ENCODE peak calls at places on chromosomes 16 and 17, in five cellular contexts. R is ovary, Q is OCI-LY7, F is DND-41, V is brain microvascular endothelial cell. W is an unnamed sample.

GRCh38 chr16:66604376-66605176 is at the start of gene CMTM3:
- DNase-seq in R (peak; percentile 66), V (peak; percentile 49), F (peak; percentile 84), Q (peak; percentile 81), W (no peak)

GRCh38 chr16:12250578-12250977 is 274.0 kb downstream of the SNX29 start:
- DNase-seq in F (no peak), V (no peak), Q (peak; percentile 63), R (no peak), W (no peak)

GRCh38 chr17:68089881-68090280 is 54.3 kb downstream of the KPNA2 start:
- DNase-seq in V (peak; percentile 58), F (peak; percentile 12), R (no peak), Q (no peak), W (peak; percentile 27)

GRCh38 chr16:49920397-49920796 is 64.5 kb upstream of the ZNF423 start:
- DNase-seq in V (no peak), F (no peak), Q (no peak), R (no peak), W (no peak)

GRCh38 chr17:9470171-9470570 is 105.4 kb downstream of the STX8 start:
- DNase-seq in R (no peak), F (peak; percentile 55), Q (no peak), V (no peak), W (peak; percentile 10)

GRCh38 chr16:11391576-11391975 is 46.3 kb downstream of the RMI2 start:
- DNase-seq in V (no peak), R (no peak), F (no peak), Q (no peak), W (no peak)

GRCh38 chr17:82898976-82899514 is 59.2 kb upstream of the ZNF750 start:
- DNase-seq in F (no peak), Q (no peak), R (no peak), V (no peak), W (no peak)

GRCh38 chr17:44095647-44096496 is 25.3 kb downstream of the G6PC3 start:
- DNase-seq in V (peak; percentile 95), R (peak; percentile 74), Q (no peak), F (peak; percentile 85), W (no peak)

GRCh38 chr17:48113201-48113676 is 5.7 kb downstream of the SNX11 start:
- DNase-seq in F (peak; percentile 39), V (no peak), Q (no peak), R (no peak), W (peak; percentile 66)

GRCh38 chr16:85856585-85856984 is 42.4 kb upstream of the IRF8 start:
- DNase-seq in V (no peak), Q (no peak), F (no peak), R (no peak), W (no peak)

GRCh38 chr16:88905563-88905962 is 39.1 kb upstream of the PABPN1L start:
- DNase-seq in Q (peak; percentile 60), V (no peak), R (no peak), F (peak; percentile 19), W (no peak)

GRCh38 chr17:74332763-74333220 is 6.8 kb downstream of the KIF19 start:
- DNase-seq in V (no peak), Q (peak; percentile 44), F (no peak), R (no peak), W (no peak)

GRCh38 chr16:16120044-16120381 is 103.3 kb downstream of the ABCC6 start:
- DNase-seq in F (no peak), Q (no peak), R (no peak), V (no peak), W (no peak)

GRCh38 chr16:16042076-16042475 is 92.7 kb downstream of the ABCC1 start:
- DNase-seq in Q (no peak), F (no peak), V (peak; percentile 55), R (no peak), W (no peak)

GRCh38 chr16:8859913-8860881 is 8.6 kb downstream of the CARHSP1 start:
- DNase-seq in R (peak; percentile 73), Q (no peak), F (no peak), V (peak; percentile 40), W (no peak)

GRCh38 chr17:66948061-66948750 is 16.3 kb upstream of the CACNG4 start:
- DNase-seq in R (no peak), V (no peak), Q (no peak), F (no peak), W (no peak)

GRCh38 chr17:58402047-58402446 is 15.3 kb downstream of the RNF43 start:
- DNase-seq in V (peak; percentile 59), F (peak; percentile 38), R (no peak), Q (no peak), W (no peak)

GRCh38 chr17:71978435-71978834 is 142.4 kb upstream of the SOX9 start:
- DNase-seq in F (no peak), Q (no peak), R (no peak), V (no peak), W (no peak)

DNA sequence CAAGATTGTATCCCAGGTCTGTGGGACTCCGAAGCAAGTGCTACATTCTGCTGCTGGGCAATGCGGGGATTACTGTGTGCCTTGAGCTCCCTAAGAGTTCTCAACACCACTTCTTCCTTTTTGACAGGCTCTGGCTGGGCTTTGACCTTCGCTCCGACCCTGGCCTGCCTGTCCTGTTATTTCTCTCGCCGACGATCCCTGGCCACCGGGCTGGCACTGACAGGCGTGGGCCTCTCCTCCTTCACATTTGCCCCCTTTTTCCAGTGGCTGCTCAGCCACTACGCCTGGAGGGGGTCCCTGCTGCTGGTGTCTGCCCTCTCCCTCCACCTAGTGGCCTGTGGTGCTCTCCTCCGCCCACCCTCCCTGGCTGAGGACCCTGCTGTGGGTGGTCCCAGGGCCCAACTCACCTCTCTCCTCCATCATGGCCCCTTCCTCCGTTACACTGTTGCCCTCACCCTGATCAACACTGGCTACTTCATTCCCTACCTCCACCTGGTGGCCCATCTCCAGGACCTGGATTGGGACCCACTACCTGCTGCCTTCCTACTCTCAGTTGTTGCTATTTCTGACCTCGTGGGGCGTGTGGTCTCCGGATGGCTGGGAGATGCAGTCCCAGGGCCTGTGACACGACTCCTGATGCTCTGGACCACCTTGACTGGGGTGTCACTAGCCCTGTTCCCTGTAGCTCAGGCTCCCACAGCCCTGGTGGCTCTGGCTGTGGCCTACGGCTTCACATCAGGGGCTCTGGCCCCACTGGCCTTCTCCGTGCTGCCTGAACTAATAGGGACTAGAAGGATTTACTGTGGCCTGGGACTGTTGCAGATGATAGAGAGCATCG is 2.4 kb downstream of the SLC16A13 start:
- DNase-seq in V (no peak), F (no peak), R (no peak), Q (no peak), W (no peak)
- TF ChIP-seq CTCF in V (no peak), F (peak; percentile 25), R (no peak), Q (peak; percentile 26), W (no peak)

GRCh38 chr17:30969989-30970680 is 704 bp upstream of the RNF135 start:
- DNase-seq in V (no peak), Q (no peak), R (no peak), F (peak; percentile 37), W (no peak)
- H3K4me3 ChIP-seq in V (peak overlapping the region; percentile 67), Q (peak overlapping the region; percentile 37), R (peak overlapping the region; percentile 60), F (peak overlapping the region; percentile 63), W (peak overlapping the region; percentile 73)

DNA sequence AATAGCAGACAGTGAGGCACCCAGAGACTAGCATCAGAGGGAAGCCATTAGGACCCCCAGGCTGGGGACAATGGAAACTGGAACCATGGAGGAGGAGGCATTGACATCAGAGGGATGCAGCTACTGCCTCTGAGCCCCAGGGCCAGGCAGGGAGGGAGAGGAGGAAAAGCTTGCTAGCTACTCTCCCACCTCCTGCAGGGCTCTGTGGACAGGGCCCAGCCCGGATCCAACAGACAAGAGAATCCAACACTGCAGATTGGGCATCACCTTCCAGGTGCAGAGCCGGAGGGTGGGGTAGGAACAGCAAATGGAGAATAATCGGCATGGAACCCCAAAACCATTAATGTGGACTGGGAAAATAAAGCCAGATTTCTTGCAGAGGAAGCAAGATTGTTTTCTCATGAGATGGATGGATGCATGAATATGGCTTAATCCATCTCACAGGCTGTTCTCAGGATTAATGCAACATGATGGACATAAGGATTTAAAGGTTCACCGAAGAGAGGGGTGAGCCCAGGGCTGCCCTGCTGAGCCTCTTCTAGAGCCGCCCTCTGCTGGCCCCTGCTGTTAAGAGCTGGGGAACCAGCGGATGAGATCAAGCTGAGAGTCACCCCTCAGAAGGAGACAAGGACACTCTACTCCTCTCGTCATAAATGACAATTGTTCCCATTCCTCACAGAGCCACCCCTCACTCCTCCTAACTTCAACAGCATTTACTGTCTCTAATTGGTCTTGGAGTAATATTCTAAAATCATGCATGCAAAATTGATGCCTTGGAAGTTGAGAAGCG is 48.8 kb downstream of the DNAH3 start:
- DNase-seq in F (peak; percentile 20), V (peak; percentile 18), R (no peak), Q (peak; percentile 32), W (no peak)
- TF ChIP-seq CTCF in F (peak; percentile 49), V (peak; percentile 72), R (no peak), Q (peak; percentile 64), W (peak; percentile 49)

GRCh38 chr16:1091992-1092552 is 4.0 kb downstream of the C1QTNF8 start:
- DNase-seq in R (no peak), V (no peak), F (no peak), Q (no peak), W (no peak)

GRCh38 chr16:1090620-1091587 is 5.1 kb downstream of the C1QTNF8 start:
- DNase-seq in R (no peak), F (no peak), Q (no peak), V (no peak), W (no peak)

GRCh38 chr16:1088295-1089170 is 7.5 kb downstream of the C1QTNF8 start:
- DNase-seq in V (no peak), F (no peak), Q (no peak), R (no peak), W (no peak)

GRCh38 chr16:1089439-1089821 is 6.6 kb downstream of the C1QTNF8 start:
- DNase-seq in V (no peak), F (no peak), Q (no peak), R (no peak), W (no peak)

DNA sequence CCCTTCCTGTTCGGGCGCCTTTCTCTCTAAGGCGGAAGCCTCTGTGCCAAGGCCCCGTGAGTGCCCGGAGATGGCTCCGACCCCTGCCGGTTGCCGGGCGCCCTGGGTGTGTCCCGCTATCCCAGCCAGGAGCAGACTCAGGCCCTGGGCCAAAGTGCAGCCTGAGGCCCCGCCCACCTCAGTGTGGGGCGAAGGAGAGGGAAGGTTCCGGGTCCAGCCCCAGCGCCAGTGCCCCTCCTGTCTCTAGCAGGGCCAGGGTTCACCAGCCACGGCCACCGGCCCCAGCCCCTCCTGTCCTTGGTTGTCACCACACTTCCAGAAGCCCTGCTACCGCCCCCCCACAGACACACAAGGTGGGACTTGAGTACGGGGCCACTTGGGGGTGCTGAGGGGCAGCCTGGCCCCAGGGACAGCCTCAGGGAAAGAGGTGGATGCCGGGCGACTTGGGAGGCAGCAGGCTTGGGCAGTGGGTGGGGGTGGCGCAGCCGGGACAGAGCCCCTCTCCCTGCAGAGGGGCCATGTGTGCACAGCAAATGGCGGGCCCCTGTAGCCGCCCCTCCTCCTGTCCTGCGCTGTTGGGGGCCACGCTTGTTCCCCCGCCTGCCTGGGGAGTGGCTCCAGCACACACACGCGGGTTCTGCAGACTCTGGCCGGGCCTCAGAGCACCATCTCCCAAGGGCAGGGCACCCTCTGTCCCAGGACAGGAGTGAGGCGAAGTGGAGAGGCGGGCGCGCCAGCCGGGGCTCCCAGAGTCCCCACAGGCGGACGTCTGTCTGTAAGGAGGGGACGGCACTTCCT is 6.0 kb downstream of the C1QTNF8 start:
- DNase-seq in R (peak; percentile 50), V (no peak), F (no peak), Q (no peak), W (no peak)
- H3K4me3 ChIP-seq in R (no peak overlapping the region), V (no peak overlapping the region), F (no peak overlapping the region), Q (no peak overlapping the region), W (no peak overlapping the region)

GRCh38 chr17:39181303-39181702 is 15.3 kb upstream of the ARL5C start:
- DNase-seq in V (no peak), R (no peak), F (no peak), Q (no peak), W (no peak)
- TF ChIP-seq CTCF in V (no peak), R (no peak), F (no peak), Q (no peak), W (no peak)

W was measured in GM12864.